ENCODE peak calls at places on chromosome 2, in four cellular contexts. D, T, J and E are unnamed samples.

GRCh38 chr2:128293426-128293755 is 25.3 kb downstream of the HS6ST1 start:
- DNase-seq in D (no peak), T (no peak), J (no peak), E (no peak)

GRCh38 chr2:23480991-23481797 is 96.2 kb downstream of the KLHL29 start:
- DNase-seq in D (no peak), T (peak), J (peak), E (no peak)

GRCh38 chr2:9095690-9096089 is 92.2 kb upstream of the MBOAT2 start:
- DNase-seq in D (no peak), T (no peak), J (no peak), E (no peak)

GRCh38 chr2:242004223-242004901 is 134.8 kb downstream of the RTP5 start:
- DNase-seq in D (no peak), T (no peak), J (no peak), E (no peak)

GRCh38 chr2:137964066-137964858 is at the start of gene HNMT:
- DNase-seq in D (no peak), T (peak), J (no peak), E (peak)

GRCh38 chr2:224948859-224949258 is 93.4 kb downstream of the DOCK10 start:
- DNase-seq in D (no peak), T (peak), J (no peak), E (no peak)

GRCh38 chr2:201116115-201116958 is at the start of gene CFLAR:
- DNase-seq in D (peak), T (peak), J (peak), E (no peak)

GRCh38 chr2:101380376-101380775 is 6.9 kb downstream of the CREG2 start:
- DNase-seq in D (no peak), T (peak), J (no peak), E (no peak)

GRCh38 chr2:189024861-189025618 is 50.9 kb downstream of the COL3A1 start:
- DNase-seq in D (no peak), T (no peak), J (no peak), E (no peak)

GRCh38 chr2:105969552-105969951 is 224.5 kb downstream of the UXS1 start:
- DNase-seq in D (no peak), T (no peak), J (no peak), E (no peak)

GRCh38 chr2:121099329-121100318 is 185.4 kb downstream of the TFCP2L1 start:
- DNase-seq in D (no peak), T (no peak), J (no peak), E (no peak)

GRCh38 chr2:6452702-6453481 is 412.8 kb downstream of the CMPK2 start:
- DNase-seq in D (no peak), T (peak), J (no peak), E (no peak)

GRCh38 chr2:188776634-188777033 is 197.5 kb upstream of the COL3A1 start:
- DNase-seq in D (no peak), T (peak), J (no peak), E (no peak)

GRCh38 chr2:241232736-241233575 is 44.5 kb downstream of the ANO7 start:
- DNase-seq in D (no peak), T (no peak), J (no peak), E (no peak)